ENCODE peak calls at places on chromosomes 1 and 21, in six cellular contexts. K, I, Q, T, Z and A are unnamed samples.

GRCh38 chr1:55827350-55827749 is 612.2 kb upstream of the USP24 start:
- DNase-seq in T (no peak), I (peak; percentile 98), Z (no peak), K (peak; percentile 52), Q (peak; percentile 73), A (no peak)

GRCh38 chr1:175725684-175726083 is 17.7 kb downstream of the TNR start:
- DNase-seq in K (no peak), I (peak; percentile 25), T (peak; percentile 19), Z (no peak), Q (peak; percentile 72), A (peak; percentile 41)

GRCh38 chr1:17582124-17582768 is 42.7 kb downstream of the ARHGEF10L start:
- DNase-seq in Z (no peak), K (no peak), I (no peak), Q (no peak), T (no peak), A (no peak)

GRCh38 chr1:104617474-104617873 is 867.8 kb downstream of the AMY1C start:
- DNase-seq in Z (no peak), I (no peak), T (no peak), K (no peak), Q (no peak), A (no peak)

GRCh38 chr1:33244143-33244808 is 12.0 kb upstream of the ZNF362 start:
- DNase-seq in Z (no peak), K (no peak), T (no peak), I (no peak), Q (no peak), A (no peak)

GRCh38 chr1:92065042-92065441 is 10.2 kb downstream of the SETSIP start:
- DNase-seq in T (no peak), Z (no peak), I (no peak), K (no peak), Q (no peak), A (no peak)

GRCh38 chr1:116096013-116096618 is 15.1 kb upstream of the MAB21L3 start:
- DNase-seq in I (no peak), K (no peak), T (no peak), Z (no peak), Q (no peak), A (no peak)

GRCh38 chr1:28915036-28915895 is 897 bp downstream of the EPB41 start:
- DNase-seq in Z (peak; percentile 38), T (peak; percentile 69), K (peak; percentile 28), I (no peak), Q (peak; percentile 64), A (peak; percentile 44)

GRCh38 chr21:15730484-15731242 is 881 bp downstream of the USP25 start:
- DNase-seq in Q (peak; percentile 12), T (no peak), K (no peak), I (no peak), Z (no peak), A (no peak)
- TF ChIP-seq CTCF in Q (no peak), T (no peak), K (no peak), I (no peak), Z (no peak), A (no peak)

GRCh38 chr21:17554619-17555472 is 42.0 kb downstream of the CXADR start:
- DNase-seq in T (no peak), K (no peak), Q (no peak), Z (no peak), I (peak; percentile 35), A (no peak)
- TF ChIP-seq CTCF in T (no peak), K (no peak), Q (peak; percentile 30), Z (peak; percentile 32), I (peak; percentile 42), A (peak; percentile 25)

GRCh38 chr1:201025571-201026002 is 2.1 kb upstream of the KIF21B start:
- DNase-seq in K (no peak), Z (no peak), T (peak; percentile 51), Q (no peak), I (peak; percentile 72), A (no peak)
- TF ChIP-seq CTCF in K (no peak), Z (peak; percentile 70), T (no peak), Q (peak; percentile 29), I (peak; percentile 36), A (peak; percentile 46)

GRCh38 chr1:23050201-23050600 is 30.9 kb downstream of the KDM1A start:
- DNase-seq in I (no peak), Z (no peak), T (no peak), Q (no peak), K (no peak), A (no peak)
- TF ChIP-seq CTCF in I (no peak), Z (no peak), T (no peak), Q (no peak), K (no peak), A (no peak)

GRCh38 chr1:203555046-203555445 is 61.1 kb downstream of the OPTC start:
- DNase-seq in K (no peak), T (no peak), I (peak; percentile 54), Q (no peak), Z (no peak), A (no peak)
- TF ChIP-seq CTCF in K (no peak), T (no peak), I (no peak), Q (no peak), Z (no peak), A (no peak)

DNA sequence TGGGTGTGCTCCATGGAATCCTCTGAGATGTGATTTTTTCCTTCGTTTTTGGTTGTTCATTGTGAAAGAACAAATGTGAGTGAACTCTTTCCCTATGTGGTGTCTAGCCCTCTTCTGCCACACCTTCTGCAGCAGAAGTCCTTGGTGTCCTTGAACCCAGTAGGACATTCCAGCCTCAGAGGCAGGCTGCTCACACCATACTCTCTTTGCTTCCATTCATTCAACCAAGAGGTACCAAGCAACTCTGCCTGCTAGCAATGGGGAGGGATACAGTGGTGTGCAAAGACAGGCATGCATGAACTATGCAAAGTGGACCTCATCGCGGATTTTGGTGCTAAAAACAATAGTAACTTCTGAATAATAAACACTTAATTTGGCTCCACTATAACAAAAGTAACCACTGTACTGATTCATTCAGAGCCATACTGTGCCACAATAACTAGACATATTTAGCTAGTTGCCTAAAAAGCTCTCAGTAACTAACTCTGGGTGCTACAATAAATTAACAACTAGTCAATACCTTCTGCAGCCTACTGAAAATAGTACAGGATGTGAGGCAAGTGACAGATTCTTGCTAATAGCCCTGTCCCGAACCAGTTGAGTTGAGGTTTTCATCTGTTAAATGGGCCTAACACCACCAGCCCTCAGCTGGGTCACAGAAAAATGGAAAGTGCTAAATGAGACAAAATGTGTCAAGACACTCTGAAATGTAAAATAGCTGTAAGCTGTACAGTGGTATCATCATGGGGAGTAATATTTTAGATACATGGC is 155.4 kb downstream of the SLC45A1 start:
- DNase-seq in Z (no peak), K (no peak), I (no peak), Q (no peak), T (no peak), A (no peak)
- TF ChIP-seq CTCF in Z (no peak), K (no peak), I (no peak), Q (no peak), T (no peak), A (no peak)